ENCODE peak calls at places on chromosomes 12 and 14, in eight cellular contexts. One of them, this sample, is unnamed.

GRCh38 chr12:80862606-80863005 is 75.1 kb downstream of the LIN7A start:
- DNase-seq in ELF-1: no peak
- DNase-seq in fibroblast of pulmonary artery: peak; percentile 34
- DNase-seq in cardiac fibroblast: peak; percentile 40
- DNase-seq in OCI-LY7: no peak
- DNase-seq in hepatic stellate cell: no peak
- DNase-seq in retina: no peak
- DNase-seq in tibial nerve: no peak
- DNase-seq in this sample: no peak

GRCh38 chr14:99195602-99196309 is 76.2 kb downstream of the BCL11B start:
- DNase-seq in ELF-1: no peak
- DNase-seq in fibroblast of pulmonary artery: no peak
- DNase-seq in cardiac fibroblast: no peak
- DNase-seq in OCI-LY7: no peak
- DNase-seq in hepatic stellate cell: no peak
- DNase-seq in retina: peak; percentile 56
- DNase-seq in tibial nerve: no peak
- DNase-seq in this sample: no peak

GRCh38 chr12:93403988-93404803 is 26.5 kb downstream of the NUDT4 start:
- DNase-seq in ELF-1: no peak
- DNase-seq in fibroblast of pulmonary artery: peak; percentile 49
- DNase-seq in cardiac fibroblast: peak; percentile 72
- DNase-seq in OCI-LY7: no peak
- DNase-seq in hepatic stellate cell: no peak
- DNase-seq in retina: no peak
- DNase-seq in tibial nerve: no peak
- DNase-seq in this sample: no peak

GRCh38 chr14:47691829-47692228 is 16.4 kb upstream of the MDGA2 start:
- DNase-seq in ELF-1: no peak
- DNase-seq in fibroblast of pulmonary artery: no peak
- DNase-seq in cardiac fibroblast: no peak
- DNase-seq in OCI-LY7: no peak
- DNase-seq in hepatic stellate cell: no peak
- DNase-seq in retina: no peak
- DNase-seq in tibial nerve: no peak
- DNase-seq in this sample: no peak

GRCh38 chr12:105670664-105671063 is 340.2 kb downstream of the C12orf75 start:
- DNase-seq in ELF-1: peak; percentile 27
- DNase-seq in fibroblast of pulmonary artery: peak; percentile 17
- DNase-seq in cardiac fibroblast: peak; percentile 7
- DNase-seq in OCI-LY7: no peak
- DNase-seq in hepatic stellate cell: peak; percentile 3
- DNase-seq in retina: no peak
- DNase-seq in tibial nerve: no peak
- DNase-seq in this sample: no peak

GRCh38 chr12:115920395-115921183 is 356.9 kb downstream of the MED13L start:
- DNase-seq in ELF-1: no peak
- DNase-seq in fibroblast of pulmonary artery: peak; percentile 8
- DNase-seq in cardiac fibroblast: no peak
- DNase-seq in OCI-LY7: no peak
- DNase-seq in hepatic stellate cell: no peak
- DNase-seq in retina: no peak
- DNase-seq in tibial nerve: no peak
- DNase-seq in this sample: no peak

GRCh38 chr12:47737936-47738335 is 12.6 kb upstream of the ENDOU start:
- DNase-seq in ELF-1: no peak
- DNase-seq in fibroblast of pulmonary artery: no peak
- DNase-seq in cardiac fibroblast: no peak
- DNase-seq in OCI-LY7: no peak
- DNase-seq in hepatic stellate cell: no peak
- DNase-seq in retina: no peak
- DNase-seq in tibial nerve: no peak
- DNase-seq in this sample: no peak

GRCh38 chr12:124788936-124789555 is 74.6 kb downstream of the SCARB1 start:
- DNase-seq in ELF-1: no peak
- DNase-seq in fibroblast of pulmonary artery: no peak
- DNase-seq in cardiac fibroblast: no peak
- DNase-seq in OCI-LY7: no peak
- DNase-seq in hepatic stellate cell: no peak
- DNase-seq in retina: no peak
- DNase-seq in tibial nerve: no peak
- DNase-seq in this sample: no peak

GRCh38 chr12:26941251-26941650 is 3.0 kb downstream of the FGFR1OP2 start:
- DNase-seq in ELF-1: no peak
- DNase-seq in fibroblast of pulmonary artery: peak; percentile 30
- DNase-seq in cardiac fibroblast: peak; percentile 23
- DNase-seq in OCI-LY7: peak; percentile 28
- DNase-seq in hepatic stellate cell: no peak
- DNase-seq in retina: no peak
- DNase-seq in tibial nerve: no peak
- DNase-seq in this sample: no peak

GRCh38 chr12:26630546-26631027 is 202.4 kb downstream of the ITPR2 start:
- DNase-seq in ELF-1: no peak
- DNase-seq in fibroblast of pulmonary artery: peak; percentile 67
- DNase-seq in cardiac fibroblast: peak; percentile 55
- DNase-seq in OCI-LY7: no peak
- DNase-seq in hepatic stellate cell: peak; percentile 42
- DNase-seq in retina: peak; percentile 18
- DNase-seq in tibial nerve: no peak
- DNase-seq in this sample: no peak

GRCh38 chr14:100827751-100828447 is 2.0 kb downstream of the MEG3 start:
- DNase-seq in ELF-1: peak; percentile 94
- DNase-seq in fibroblast of pulmonary artery: peak; percentile 81
- DNase-seq in cardiac fibroblast: peak; percentile 81
- DNase-seq in OCI-LY7: no peak
- DNase-seq in hepatic stellate cell: no peak
- DNase-seq in retina: peak; percentile 66
- DNase-seq in tibial nerve: no peak
- DNase-seq in this sample: no peak

GRCh38 chr12:115639667-115640012 is 637.9 kb downstream of the MED13L start:
- DNase-seq in ELF-1: peak; percentile 16
- DNase-seq in fibroblast of pulmonary artery: no peak
- DNase-seq in cardiac fibroblast: no peak
- DNase-seq in OCI-LY7: no peak
- DNase-seq in hepatic stellate cell: no peak
- DNase-seq in retina: peak; percentile 28
- DNase-seq in tibial nerve: no peak
- DNase-seq in this sample: no peak

GRCh38 chr14:93970589-93970966 is 5.8 kb downstream of the ASB2 start:
- DNase-seq in ELF-1: no peak
- DNase-seq in fibroblast of pulmonary artery: peak; percentile 21
- DNase-seq in cardiac fibroblast: no peak
- DNase-seq in OCI-LY7: peak; percentile 76
- DNase-seq in hepatic stellate cell: no peak
- DNase-seq in retina: no peak
- DNase-seq in tibial nerve: no peak
- DNase-seq in this sample: no peak

GRCh38 chr12:31324845-31325523 is 966 bp downstream of the SINHCAF start:
- DNase-seq in ELF-1: peak; percentile 63
- DNase-seq in fibroblast of pulmonary artery: peak; percentile 62
- DNase-seq in cardiac fibroblast: peak; percentile 61
- DNase-seq in OCI-LY7: peak; percentile 71
- DNase-seq in hepatic stellate cell: peak; percentile 62
- DNase-seq in retina: peak; percentile 89
- DNase-seq in tibial nerve: no peak
- DNase-seq in this sample: peak; percentile 73

GRCh38 chr12:7501031-7501585 is 2.5 kb downstream of the CD163 start:
- DNase-seq in ELF-1: no peak
- DNase-seq in fibroblast of pulmonary artery: no peak
- DNase-seq in cardiac fibroblast: no peak
- DNase-seq in OCI-LY7: no peak
- DNase-seq in hepatic stellate cell: no peak
- DNase-seq in retina: no peak
- DNase-seq in tibial nerve: no peak
- DNase-seq in this sample: no peak

GRCh38 chr12:55842681-55843429 is at the start of gene MMP19:
- DNase-seq in ELF-1: peak; percentile 76
- DNase-seq in fibroblast of pulmonary artery: peak; percentile 89
- DNase-seq in cardiac fibroblast: peak; percentile 89
- DNase-seq in OCI-LY7: no peak
- DNase-seq in hepatic stellate cell: peak; percentile 75
- DNase-seq in retina: no peak
- DNase-seq in tibial nerve: no peak
- DNase-seq in this sample: no peak

GRCh38 chr14:102255401-102256190 is 49.4 kb downstream of the MOK start:
- DNase-seq in ELF-1: no peak
- DNase-seq in fibroblast of pulmonary artery: peak; percentile 83
- DNase-seq in cardiac fibroblast: peak; percentile 85
- DNase-seq in OCI-LY7: no peak
- DNase-seq in hepatic stellate cell: peak; percentile 55
- DNase-seq in retina: no peak
- DNase-seq in tibial nerve: no peak
- DNase-seq in this sample: no peak